ENCODE peak calls at places on chromosome 15, in five cellular contexts. Y is endothelial cell of umbilical vein, Q is right lobe of liver, N is PC-3, D is uterus. G is an unnamed sample.

GRCh38 chr15:77869021-77869895 is 208.3 kb downstream of the TBC1D2B start:
- DNase-seq in Y (peak; percentile 10), Q (no peak), N (peak; percentile 46), D (no peak), G (no peak)

GRCh38 chr15:74983725-74984231 is 11.6 kb upstream of the SCAMP5 start:
- DNase-seq in Y (no peak), Q (no peak), N (peak; percentile 56), D (no peak), G (no peak)

GRCh38 chr15:86231864-86232801 is 152.5 kb downstream of the AGBL1 start:
- DNase-seq in Y (no peak), Q (peak; percentile 19), N (peak; percentile 45), D (no peak), G (peak; percentile 0)

GRCh38 chr15:91302588-91303439 is 202.8 kb downstream of the SV2B start:
- DNase-seq in Y (peak; percentile 46), Q (no peak), N (peak; percentile 78), D (peak; percentile 34), G (peak; percentile 33)

GRCh38 chr15:31265090-31265870 is 61.4 kb upstream of the KLF13 start:
- DNase-seq in Y (no peak), Q (peak; percentile 61), N (no peak), D (peak; percentile 8), G (no peak)

GRCh38 chr15:80457896-80458295 is 53.7 kb downstream of the ARNT2 start:
- DNase-seq in Y (no peak), Q (no peak), N (no peak), D (no peak), G (no peak)

GRCh38 chr15:79132770-79133169 is 42.2 kb upstream of the RASGRF1 start:
- DNase-seq in Y (no peak), Q (no peak), N (no peak), D (no peak), G (no peak)

GRCh38 chr15:68258684-68259083 is 18.9 kb upstream of the FEM1B start:
- DNase-seq in Y (no peak), Q (no peak), N (no peak), D (peak; percentile 73), G (no peak)

GRCh38 chr15:101045236-101045646 is 126.1 kb downstream of the LRRK1 start:
- DNase-seq in Y (peak; percentile 47), Q (no peak), N (no peak), D (peak; percentile 49), G (no peak)

GRCh38 chr15:70308011-70308761 is 210.5 kb upstream of the TLE3 start:
- DNase-seq in Y (no peak), Q (no peak), N (no peak), D (no peak), G (no peak)

GRCh38 chr15:90173372-90173771 is 27.8 kb upstream of the SEMA4B start:
- DNase-seq in Y (no peak), Q (no peak), N (no peak), D (no peak), G (no peak)

GRCh38 chr15:69253156-69253555 is 45.6 kb upstream of the PAQR5 start:
- DNase-seq in Y (peak; percentile 89), Q (no peak), N (peak; percentile 91), D (no peak), G (peak; percentile 80)

GRCh38 chr15:53559364-53560253 is 199.9 kb downstream of the WDR72 start:
- DNase-seq in Y (no peak), Q (no peak), N (no peak), D (no peak), G (no peak)

GRCh38 chr15:34240537-34240936 is 15.7 kb downstream of the EMC4 start:
- DNase-seq in Y (no peak), Q (no peak), N (no peak), D (no peak), G (no peak)

GRCh38 chr15:84715442-84716035 is 400 bp downstream of the SEC11A start:
- DNase-seq in Y (peak; percentile 58), Q (peak; percentile 34), N (peak; percentile 13), D (no peak), G (peak; percentile 20)

GRCh38 chr15:76341366-76342045 is 4.9 kb downstream of the ISL2 start:
- DNase-seq in Y (no peak), Q (no peak), N (no peak), D (no peak), G (no peak)

GRCh38 chr15:31145271-31145911 is 43.9 kb upstream of the TRPM1 start:
- DNase-seq in Y (no peak), Q (no peak), N (peak; percentile 32), D (no peak), G (no peak)

GRCh38 chr15:80010131-80010673 is 39.2 kb upstream of the BCL2A1 start:
- DNase-seq in Y (no peak), Q (no peak), N (peak; percentile 76), D (no peak), G (no peak)

GRCh38 chr15:83327041-83327440 is 42.6 kb upstream of the BNC1 start:
- DNase-seq in Y (no peak), Q (no peak), N (no peak), D (no peak), G (no peak)

GRCh38 chr15:101168463-101168824 is 83.4 kb downstream of the CHSY1 start:
- DNase-seq in Y (no peak), Q (no peak), N (no peak), D (no peak), G (no peak)

GRCh38 chr15:39172380-39173281 is 408.2 kb upstream of the THBS1 start:
- DNase-seq in Y (peak; percentile 50), Q (no peak), N (no peak), D (peak; percentile 36), G (peak; percentile 74)

GRCh38 chr15:70627734-70628541 is 135.4 kb downstream of the UACA start:
- DNase-seq in Y (no peak), Q (no peak), N (no peak), D (no peak), G (peak; percentile 47)

GRCh38 chr15:75857886-75858285 is 14.6 kb downstream of the UBE2Q2 start:
- DNase-seq in Y (no peak), Q (no peak), N (no peak), D (no peak), G (no peak)

GRCh38 chr15:98753726-98754125 is 105.4 kb downstream of the IGF1R start:
- DNase-seq in Y (no peak), Q (no peak), N (no peak), D (no peak), G (no peak)

GRCh38 chr15:92453611-92454010 is 59.9 kb downstream of the ST8SIA2 start:
- DNase-seq in Y (no peak), Q (no peak), N (no peak), D (no peak), G (no peak)

GRCh38 chr15:85407421-85408269 is 27.2 kb downstream of the AKAP13 start:
- DNase-seq in Y (peak; percentile 92), Q (no peak), N (peak; percentile 79), D (no peak), G (peak; percentile 84)

GRCh38 chr15:85757073-85757938 is 37.4 kb downstream of the KLHL25 start:
- DNase-seq in Y (no peak), Q (no peak), N (no peak), D (no peak), G (no peak)

GRCh38 chr15:29102911-29103824 is 166.5 kb downstream of the NSMCE3 start:
- DNase-seq in Y (no peak), Q (no peak), N (no peak), D (no peak), G (no peak)

GRCh38 chr15:85455851-85456250 is 75.4 kb downstream of the AKAP13 start:
- DNase-seq in Y (no peak), Q (no peak), N (no peak), D (no peak), G (no peak)

GRCh38 chr15:25717861-25718504 is 145.1 kb downstream of the ATP10A start:
- DNase-seq in Y (no peak), Q (no peak), N (no peak), D (no peak), G (no peak)

GRCh38 chr15:35306361-35306981 is 221.4 kb upstream of the NANOGP8 start:
- DNase-seq in Y (peak; percentile 83), Q (no peak), N (peak; percentile 48), D (no peak), G (peak; percentile 47)

GRCh38 chr15:22808761-22809280 is 22.4 kb downstream of the NIPA1 start:
- DNase-seq in Y (no peak), Q (no peak), N (no peak), D (no peak), G (no peak)

GRCh38 chr15:45268135-45268534 is 16.1 kb downstream of the SLC28A2 start:
- DNase-seq in Y (no peak), Q (peak; percentile 59), N (peak; percentile 53), D (no peak), G (no peak)

GRCh38 chr15:85690546-85691226 is 104.0 kb downstream of the KLHL25 start:
- DNase-seq in Y (peak; percentile 58), Q (no peak), N (no peak), D (no peak), G (no peak)

GRCh38 chr15:76994971-76995945 is at the start of gene PSTPIP1:
- DNase-seq in Y (no peak), Q (peak; percentile 55), N (no peak), D (no peak), G (no peak)

GRCh38 chr15:48330855-48331795 is at the start of gene DUT:
- DNase-seq in Y (peak; percentile 86), Q (peak; percentile 91), N (peak; percentile 72), D (peak; percentile 82), G (peak; percentile 59)
- TF ChIP-seq CTCF in Y (no peak), Q (no peak), N (no peak), D (no peak), G (peak; percentile 17)

DNA sequence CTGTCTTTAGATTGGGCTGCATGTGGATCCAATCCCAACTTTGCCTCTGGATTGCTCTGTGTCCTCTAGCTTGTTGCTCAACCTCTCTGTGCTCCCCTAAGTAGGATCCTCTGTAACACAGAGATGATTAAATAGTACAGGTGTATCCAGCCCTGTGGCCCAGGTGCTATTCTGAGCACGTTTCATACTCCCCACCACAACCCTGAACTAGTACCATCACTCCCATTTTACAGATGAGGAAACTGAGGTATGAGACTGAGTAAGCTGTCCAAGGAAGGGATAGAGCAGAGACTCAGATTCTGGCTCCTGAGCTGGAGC is 7.2 kb downstream of the ISG20 start:
- DNase-seq in Y (no peak), Q (no peak), N (no peak), D (peak; percentile 2), G (no peak)
- H3K4me3 ChIP-seq in Y (no peak overlapping the region), Q (no peak overlapping the region), N (no peak overlapping the region), D (no peak overlapping the region), G (no peak overlapping the region)

GRCh38 chr15:65577129-65577996 is 33.6 kb downstream of the INTS14 start:
- DNase-seq in Y (no peak), Q (no peak), N (no peak), D (no peak), G (no peak)
- H3K27ac ChIP-seq in Y (peak overlapping the region; percentile 6), Q (no peak overlapping the region), N (no peak overlapping the region), D (no peak overlapping the region), G (no peak overlapping the region)

GRCh38 chr15:47496343-47497185 is 220.7 kb upstream of the SEMA6D start:
- DNase-seq in Y (no peak), Q (no peak), N (no peak), D (no peak), G (no peak)
- TF ChIP-seq CTCF in Y (no peak), Q (no peak), N (peak; percentile 16), D (no peak), G (peak; percentile 41)

DNA sequence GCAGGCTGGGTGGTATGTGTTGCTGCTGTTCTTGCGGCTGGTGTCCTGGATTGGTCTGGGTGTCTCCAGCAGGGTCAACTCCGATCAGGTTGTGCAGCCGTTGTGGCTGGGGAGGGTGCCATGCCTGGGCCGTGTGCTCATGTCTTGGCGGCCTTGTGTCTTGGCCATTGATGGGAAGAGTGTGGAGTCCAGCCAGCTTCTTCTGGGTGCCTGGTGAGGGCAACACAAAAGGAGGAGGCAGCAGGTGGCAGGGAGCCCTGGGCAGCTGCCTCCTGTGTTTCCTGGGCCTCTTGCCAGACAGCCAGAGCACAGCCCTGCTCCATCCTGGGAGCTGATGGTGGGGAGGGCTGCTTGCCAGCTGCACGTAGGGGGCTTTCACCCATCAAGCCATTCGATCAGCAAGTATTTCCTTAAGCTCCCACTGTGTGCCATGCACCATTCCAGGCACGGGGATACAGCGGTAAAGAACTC is 4.3 kb downstream of the CHAC1 start:
- DNase-seq in Y (no peak), Q (no peak), N (no peak), D (no peak), G (no peak)
- H3K4me3 ChIP-seq in Y (no peak overlapping the region), Q (no peak overlapping the region), N (no peak overlapping the region), D (no peak overlapping the region), G (no peak overlapping the region)